ENCODE peak calls at places on chromosomes 4 and X, in six cellular contexts. E is kidney, S is SK-N-DZ, V is NCI-H510A treated with DMSO at 0.1 percent for 48 hours, M is NCI-H1694 treated with DMSO at 0.1 percent for 48 hours, B is left ventricle myocardium inferior. C is an unnamed sample.

GRCh38 chr4:85939595-85939994 is 420.3 kb downstream of the MAPK10 start:
- DNase-seq in E (no peak), S (no peak), V (no peak), M (no peak), B (no peak), C (no peak)

GRCh38 chr4:153684182-153685073 is at the start of gene TLR2:
- DNase-seq in E (peak), S (peak), V (peak), M (no peak), B (peak), C (no peak)

GRCh38 chr4:139786494-139787354 is 121.1 kb downstream of the MGST2 start:
- DNase-seq in E (no peak), S (peak), V (no peak), M (no peak), B (no peak), C (no peak)

GRCh38 chr4:84939111-84939510 is 27.4 kb downstream of the WDFY3 start:
- DNase-seq in E (no peak), S (no peak), V (no peak), M (no peak), B (no peak), C (no peak)

GRCh38 chrX:129779747-129780146 is at the start of gene SASH3:
- DNase-seq in E (peak), S (no peak), V (no peak), M (no peak), B (peak), C (no peak)

GRCh38 chrX:48461830-48462229 is 8.2 kb downstream of the SLC38A5 start:
- DNase-seq in E (no peak), S (no peak), V (no peak), M (no peak), B (no peak), C (no peak)

GRCh38 chrX:101081257-101081656 is 2.6 kb downstream of the TMEM35A start:
- DNase-seq in E (no peak), S (no peak), V (no peak), M (no peak), B (no peak), C (no peak)

GRCh38 chr4:26741491-26741871 is 119.2 kb upstream of the STIM2 start:
- DNase-seq in E (no peak), S (no peak), V (no peak), M (no peak), B (no peak), C (no peak)

GRCh38 chrX:10296581-10296980 is 139.8 kb downstream of the CLCN4 start:
- DNase-seq in E (no peak), S (no peak), V (no peak), M (no peak), B (no peak), C (no peak)

GRCh38 chr4:138087181-138087714 is 154.9 kb downstream of the SLC7A11 start:
- DNase-seq in E (no peak), S (no peak), V (no peak), M (no peak), B (no peak), C (no peak)

GRCh38 chrX:129077384-129077783 is 445.9 kb downstream of the SMARCA1 start:
- DNase-seq in E (no peak), S (no peak), V (no peak), M (no peak), B (no peak), C (no peak)

GRCh38 chrX:123830309-123830708 is 29.5 kb upstream of the XIAP start:
- DNase-seq in E (peak), S (no peak), V (peak), M (no peak), B (no peak), C (no peak)

GRCh38 chrX:11329016-11329415 is 35.8 kb downstream of the AMELX start:
- DNase-seq in E (no peak), S (no peak), V (no peak), M (no peak), B (no peak), C (no peak)

C was measured in NCI-H2171.